ENCODE peak calls at places on chromosomes 7 and 10, in six cellular contexts. One of them, this sample, is unnamed. For H3K4me1, the result is how much of the 10 kb centered on the place peaks cover.

GRCh38 chr10:125000366-125001312 is 58.7 kb downstream of the ZRANB1 start:
- DNase-seq in endothelial cell of umbilical vein: no peak
- DNase-seq in IMR-90: peak
- DNase-seq in neural progenitor cell: peak
- DNase-seq in astrocyte: peak
- DNase-seq in H9: no peak
- DNase-seq in this sample: peak

GRCh38 chr10:23326541-23327307 is 17.9 kb downstream of the C10orf67 start:
- DNase-seq in IMR-90: no peak
- DNase-seq in H9: no peak
- DNase-seq in neural progenitor cell: no peak
- DNase-seq in endothelial cell of umbilical vein: no peak
- DNase-seq in astrocyte: no peak
- DNase-seq in this sample: no peak

GRCh38 chr10:90028312-90028711 is 326.9 kb downstream of the KIF20B start:
- DNase-seq in astrocyte: no peak
- DNase-seq in neural progenitor cell: no peak
- DNase-seq in H9: no peak
- DNase-seq in IMR-90: no peak
- DNase-seq in endothelial cell of umbilical vein: no peak
- DNase-seq in this sample: no peak

GRCh38 chr7:27053153-27053552 is 42.6 kb downstream of the HOXA1 start:
- DNase-seq in neural progenitor cell: no peak
- DNase-seq in astrocyte: no peak
- DNase-seq in endothelial cell of umbilical vein: no peak
- DNase-seq in H9: peak
- DNase-seq in IMR-90: no peak
- DNase-seq in this sample: no peak

GRCh38 chr7:158394936-158395335 is 192.7 kb downstream of the PTPRN2 start:
- DNase-seq in endothelial cell of umbilical vein: no peak
- DNase-seq in neural progenitor cell: peak
- DNase-seq in H9: peak
- DNase-seq in IMR-90: no peak
- DNase-seq in astrocyte: no peak
- DNase-seq in this sample: no peak

GRCh38 chr10:111323567-111323966 is 246.7 kb downstream of the ADRA2A start:
- DNase-seq in H9: no peak
- DNase-seq in neural progenitor cell: peak
- DNase-seq in IMR-90: no peak
- DNase-seq in endothelial cell of umbilical vein: no peak
- DNase-seq in astrocyte: no peak
- DNase-seq in this sample: no peak

GRCh38 chr7:154696556-154696955 is 306.4 kb downstream of the PAXIP1 start:
- DNase-seq in neural progenitor cell: no peak
- DNase-seq in astrocyte: peak
- DNase-seq in H9: no peak
- DNase-seq in IMR-90: no peak
- DNase-seq in endothelial cell of umbilical vein: no peak
- DNase-seq in this sample: no peak

GRCh38 chr7:43649755-43650274 is 66.9 kb downstream of the STK17A start:
- DNase-seq in endothelial cell of umbilical vein: peak
- DNase-seq in H9: no peak
- DNase-seq in astrocyte: no peak
- DNase-seq in neural progenitor cell: no peak
- DNase-seq in IMR-90: peak
- DNase-seq in this sample: no peak

GRCh38 chr10:84191106-84191505 is 3.2 kb upstream of the CDHR1 start:
- DNase-seq in neural progenitor cell: no peak
- DNase-seq in astrocyte: no peak
- DNase-seq in IMR-90: no peak
- DNase-seq in endothelial cell of umbilical vein: no peak
- DNase-seq in H9: no peak
- DNase-seq in this sample: no peak

GRCh38 chr10:131946880-131947279 is 34.8 kb downstream of the BNIP3 start:
- DNase-seq in IMR-90: no peak
- DNase-seq in neural progenitor cell: no peak
- DNase-seq in astrocyte: peak
- DNase-seq in H9: no peak
- DNase-seq in endothelial cell of umbilical vein: peak
- DNase-seq in this sample: no peak

GRCh38 chr7:17772581-17773288 is 167.6 kb downstream of the SNX13 start:
- DNase-seq in H9: no peak
- DNase-seq in endothelial cell of umbilical vein: no peak
- DNase-seq in neural progenitor cell: peak
- DNase-seq in IMR-90: no peak
- DNase-seq in astrocyte: no peak
- DNase-seq in this sample: no peak

GRCh38 chr7:156163747-156164146 is 351.5 kb upstream of the SHH start:
- DNase-seq in IMR-90: no peak
- DNase-seq in astrocyte: no peak
- DNase-seq in neural progenitor cell: no peak
- DNase-seq in H9: no peak
- DNase-seq in endothelial cell of umbilical vein: no peak
- DNase-seq in this sample: no peak

GRCh38 chr10:50216894-50217293 is 34.4 kb downstream of the ASAH2 start:
- DNase-seq in H9: peak
- DNase-seq in endothelial cell of umbilical vein: no peak
- DNase-seq in neural progenitor cell: peak
- DNase-seq in IMR-90: peak
- DNase-seq in astrocyte: peak
- DNase-seq in this sample: no peak

GRCh38 chr7:50369408-50370026 is 65.0 kb downstream of the IKZF1 start:
- DNase-seq in neural progenitor cell: peak
- DNase-seq in H9: peak
- DNase-seq in astrocyte: no peak
- DNase-seq in endothelial cell of umbilical vein: peak
- DNase-seq in IMR-90: no peak
- DNase-seq in this sample: no peak

GRCh38 chr7:77811895-77812685 is 13.5 kb downstream of the PHTF2 start:
- DNase-seq in IMR-90: peak
- DNase-seq in endothelial cell of umbilical vein: peak
- DNase-seq in neural progenitor cell: no peak
- DNase-seq in astrocyte: peak
- DNase-seq in H9: no peak
- DNase-seq in this sample: no peak

GRCh38 chr10:110762109-110762848 is 109.4 kb upstream of the PDCD4 start:
- DNase-seq in endothelial cell of umbilical vein: no peak
- DNase-seq in neural progenitor cell: no peak
- DNase-seq in H9: no peak
- DNase-seq in astrocyte: no peak
- DNase-seq in IMR-90: no peak
- DNase-seq in this sample: no peak

GRCh38 chr10:22481687-22482539 is 136.6 kb downstream of the SPAG6 start:
- DNase-seq in neural progenitor cell: no peak
- DNase-seq in astrocyte: peak
- DNase-seq in IMR-90: no peak
- DNase-seq in H9: peak
- DNase-seq in endothelial cell of umbilical vein: peak
- DNase-seq in this sample: no peak

GRCh38 chr10:78731675-78732074 is 337.1 kb upstream of the ZMIZ1 start:
- DNase-seq in H9: no peak
- DNase-seq in astrocyte: no peak
- DNase-seq in IMR-90: no peak
- DNase-seq in endothelial cell of umbilical vein: no peak
- DNase-seq in neural progenitor cell: no peak
- DNase-seq in this sample: no peak

GRCh38 chr10:93039721-93040120 is 20.9 kb upstream of the CYP26C1 start:
- DNase-seq in IMR-90: peak
- DNase-seq in neural progenitor cell: peak
- DNase-seq in endothelial cell of umbilical vein: no peak
- DNase-seq in astrocyte: peak
- DNase-seq in H9: peak
- DNase-seq in this sample: no peak

GRCh38 chr7:88111136-88111748 is 108.6 kb downstream of the SRI start:
- DNase-seq in IMR-90: peak
- DNase-seq in H9: no peak
- DNase-seq in astrocyte: peak
- DNase-seq in neural progenitor cell: peak
- DNase-seq in endothelial cell of umbilical vein: peak
- DNase-seq in this sample: no peak

GRCh38 chr10:117783698-117784395 is 241.3 kb downstream of the EMX2 start:
- DNase-seq in IMR-90: no peak
- DNase-seq in astrocyte: no peak
- DNase-seq in neural progenitor cell: no peak
- DNase-seq in H9: no peak
- DNase-seq in endothelial cell of umbilical vein: no peak
- DNase-seq in this sample: no peak

GRCh38 chr10:110725809-110726641 is 81.9 kb downstream of the RBM20 start:
- DNase-seq in H9: no peak
- DNase-seq in astrocyte: no peak
- DNase-seq in endothelial cell of umbilical vein: no peak
- DNase-seq in neural progenitor cell: no peak
- DNase-seq in IMR-90: peak
- DNase-seq in this sample: no peak

GRCh38 chr10:127145173-127145572 is 51.2 kb downstream of the INSYN2A start:
- DNase-seq in neural progenitor cell: no peak
- DNase-seq in endothelial cell of umbilical vein: peak
- DNase-seq in H9: no peak
- DNase-seq in astrocyte: peak
- DNase-seq in IMR-90: peak
- DNase-seq in this sample: no peak

GRCh38 chr10:86524225-86524982 is 2.8 kb upstream of the WAPL start:
- DNase-seq in endothelial cell of umbilical vein: no peak
- DNase-seq in neural progenitor cell: no peak
- DNase-seq in IMR-90: no peak
- DNase-seq in astrocyte: no peak
- DNase-seq in H9: no peak
- DNase-seq in this sample: no peak
- H3K9ac ChIP-seq in endothelial cell of umbilical vein: no peak
- H3K9ac ChIP-seq in neural progenitor cell: no peak
- H3K9ac ChIP-seq in IMR-90: no peak
- H3K9ac ChIP-seq in astrocyte: no peak
- H3K9ac ChIP-seq in H9: no peak
- H3K9ac ChIP-seq in this sample: no peak

GRCh38 chr7:128832880-128833147 is 2.6 kb downstream of the FLNC start:
- DNase-seq in H9: no peak
- DNase-seq in neural progenitor cell: no peak
- DNase-seq in endothelial cell of umbilical vein: no peak
- DNase-seq in astrocyte: no peak
- DNase-seq in IMR-90: no peak
- DNase-seq in this sample: no peak
- TF ChIP-seq CTCF in H9: no peak
- TF ChIP-seq CTCF in neural progenitor cell: no peak
- TF ChIP-seq CTCF in endothelial cell of umbilical vein: no peak
- TF ChIP-seq CTCF in astrocyte: no peak
- TF ChIP-seq CTCF in IMR-90: no peak
- TF ChIP-seq CTCF in this sample: no peak

DNA sequence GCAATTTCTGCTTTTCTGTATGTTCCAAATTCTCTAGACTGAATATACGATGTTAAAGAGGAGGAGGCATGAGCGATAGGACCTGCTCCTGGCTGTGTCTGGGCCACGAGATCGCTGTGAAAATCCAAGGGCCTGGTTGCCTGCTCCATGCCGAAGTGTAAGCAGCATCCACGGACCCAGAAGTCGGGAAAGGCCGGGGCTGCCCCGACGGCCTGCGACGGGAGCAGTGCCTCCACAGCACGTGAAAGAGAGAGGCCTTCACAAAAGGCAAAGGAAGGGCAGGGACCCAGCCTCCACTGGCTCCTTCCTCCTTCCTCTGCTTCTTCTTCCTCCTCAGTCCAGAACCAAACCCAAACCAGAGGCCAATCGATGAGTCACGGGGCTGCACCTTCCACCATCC is 122.9 kb upstream of the MGMT start:
- DNase-seq in astrocyte: no peak
- DNase-seq in IMR-90: no peak
- DNase-seq in endothelial cell of umbilical vein: no peak
- DNase-seq in neural progenitor cell: no peak
- DNase-seq in H9: no peak
- DNase-seq in this sample: no peak
- H3K4me1 ChIP-seq in astrocyte: under half
- H3K4me1 ChIP-seq in IMR-90: under half
- H3K4me1 ChIP-seq in endothelial cell of umbilical vein: under half
- H3K4me1 ChIP-seq in neural progenitor cell: under half
- H3K4me1 ChIP-seq in H9: under half
- H3K4me1 ChIP-seq in this sample: under half

GRCh38 chr7:87105401-87105800 is 45.9 kb upstream of the ELAPOR2 start:
- DNase-seq in neural progenitor cell: no peak
- DNase-seq in astrocyte: no peak
- DNase-seq in endothelial cell of umbilical vein: no peak
- DNase-seq in H9: no peak
- DNase-seq in IMR-90: no peak
- DNase-seq in this sample: no peak

GRCh38 chr7:87111877-87112276 is 40.4 kb upstream of the DMTF1 start:
- DNase-seq in endothelial cell of umbilical vein: no peak
- DNase-seq in neural progenitor cell: no peak
- DNase-seq in astrocyte: no peak
- DNase-seq in IMR-90: no peak
- DNase-seq in H9: no peak
- DNase-seq in this sample: no peak

GRCh38 chr7:87110778-87111177 is 41.5 kb upstream of the DMTF1 start:
- DNase-seq in endothelial cell of umbilical vein: peak
- DNase-seq in H9: no peak
- DNase-seq in neural progenitor cell: no peak
- DNase-seq in astrocyte: peak
- DNase-seq in IMR-90: peak
- DNase-seq in this sample: no peak

GRCh38 chr7:87106974-87107612 is 45.2 kb upstream of the DMTF1 start:
- DNase-seq in H9: no peak
- DNase-seq in neural progenitor cell: no peak
- DNase-seq in astrocyte: no peak
- DNase-seq in IMR-90: no peak
- DNase-seq in endothelial cell of umbilical vein: no peak
- DNase-seq in this sample: no peak

DNA sequence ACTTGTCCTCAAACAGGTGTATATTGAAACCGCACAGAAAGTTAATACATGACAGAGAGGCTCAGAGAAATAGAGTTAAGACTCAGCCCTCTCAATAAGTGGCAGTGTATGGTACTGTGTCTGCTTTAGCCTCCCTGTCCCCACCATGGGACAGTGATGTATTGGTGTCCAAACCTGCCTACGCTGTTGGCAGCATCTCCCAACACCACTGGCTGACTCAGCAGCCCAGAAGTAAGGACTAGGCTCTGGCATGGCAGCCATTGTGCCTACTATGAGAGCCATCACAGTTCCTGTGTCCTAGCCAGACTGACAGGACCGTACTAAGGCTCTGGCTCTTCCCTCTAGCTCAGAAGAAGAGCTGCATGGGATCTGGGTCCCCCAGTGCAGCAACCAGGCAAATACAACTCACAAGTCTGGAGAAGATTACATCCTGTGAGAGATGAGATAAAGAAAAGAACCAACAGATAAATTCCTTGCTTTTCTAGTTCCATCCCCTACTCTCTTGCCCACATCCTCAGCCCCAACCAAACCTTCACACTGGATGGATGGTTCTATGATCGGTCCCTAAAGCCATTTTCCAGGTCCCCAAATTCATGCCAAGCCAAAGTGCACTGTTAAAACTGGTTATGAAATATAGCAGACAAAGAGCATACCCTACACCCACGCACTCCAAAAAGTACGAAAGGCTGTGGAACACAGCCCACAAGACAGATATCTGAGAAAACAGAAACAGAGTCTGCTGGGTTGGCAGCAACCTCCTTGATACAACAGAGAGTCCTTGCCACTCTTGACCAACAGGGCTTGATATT is 44.1 kb upstream of the DMTF1 start:
- DNase-seq in IMR-90: no peak
- DNase-seq in neural progenitor cell: no peak
- DNase-seq in H9: no peak
- DNase-seq in endothelial cell of umbilical vein: no peak
- DNase-seq in astrocyte: no peak
- DNase-seq in this sample: no peak
- H3K9ac ChIP-seq in IMR-90: no peak
- H3K9ac ChIP-seq in neural progenitor cell: no peak
- H3K9ac ChIP-seq in H9: no peak
- H3K9ac ChIP-seq in endothelial cell of umbilical vein: no peak
- H3K9ac ChIP-seq in astrocyte: no peak
- H3K9ac ChIP-seq in this sample: no peak